ENCODE peak calls at places on chromosome 20, in seven cellular contexts. F is IMR-90, Z is spleen, U is PC-9, C is AG09309, B is bronchial epithelial cell, G is tibial artery. O is an unnamed sample.

GRCh38 chr20:15287331-15287730 is 949.9 kb upstream of the FLRT3 start:
- DNase-seq in B (no peak), U (no peak), Z (no peak), G (no peak), C (no peak), F (no peak), O (no peak)

GRCh38 chr20:43379239-43379917 is 78.3 kb upstream of the SRSF6 start:
- DNase-seq in C (peak; percentile 77), F (peak; percentile 96), B (peak; percentile 45), U (no peak), Z (no peak), G (no peak), O (peak; percentile 95)

GRCh38 chr20:58696411-58696961 is 3.9 kb downstream of the NPEPL1 start:
- DNase-seq in B (no peak), F (no peak), Z (peak; percentile 53), C (no peak), G (no peak), U (no peak), O (no peak)

GRCh38 chr20:16710781-16711180 is 19.0 kb upstream of the SNRPB2 start:
- DNase-seq in U (no peak), Z (no peak), B (no peak), G (no peak), C (no peak), F (no peak), O (no peak)

GRCh38 chr20:5451643-5452210 is 135.0 kb upstream of the PROKR2 start:
- DNase-seq in B (no peak), G (no peak), C (no peak), U (no peak), F (no peak), Z (no peak), O (no peak)

GRCh38 chr20:208937-209566 is 18.0 kb upstream of the DEFB129 start:
- DNase-seq in U (peak; percentile 37), Z (no peak), C (peak; percentile 42), G (no peak), F (peak; percentile 79), B (peak; percentile 76), O (peak; percentile 80)

GRCh38 chr20:50632701-50633100 is 58.6 kb downstream of the RIPOR3 start:
- DNase-seq in C (no peak), Z (no peak), G (no peak), U (no peak), F (no peak), B (no peak), O (no peak)

GRCh38 chr20:47814632-47815415 is 29.5 kb upstream of the SULF2 start:
- DNase-seq in G (no peak), Z (peak; percentile 50), U (no peak), B (no peak), C (no peak), F (no peak), O (no peak)

GRCh38 chr20:34938466-34939163 is 17.0 kb downstream of the GSS start:
- DNase-seq in U (no peak), C (no peak), F (no peak), Z (no peak), B (no peak), G (peak; percentile 62), O (no peak)

GRCh38 chr20:35279040-35279439 is 1.1 kb upstream of the MMP24OS start:
- DNase-seq in U (no peak), C (no peak), G (no peak), B (peak; percentile 35), F (peak; percentile 27), Z (no peak), O (no peak)

GRCh38 chr20:50804453-50805348 is 9.8 kb downstream of the BCAS4 start:
- DNase-seq in Z (no peak), U (no peak), F (no peak), B (no peak), C (no peak), G (no peak), O (no peak)

GRCh38 chr20:6769953-6770831 is 2.7 kb downstream of the BMP2 start:
- DNase-seq in C (no peak), B (no peak), U (no peak), F (no peak), G (peak; percentile 29), Z (peak; percentile 84), O (peak; percentile 62)

GRCh38 chr20:43458422-43458924 is 777 bp downstream of the SRSF6 start:
- DNase-seq in G (no peak), C (no peak), B (no peak), U (no peak), Z (no peak), F (peak; percentile 21), O (peak; percentile 27)

GRCh38 chr20:63837475-63837874 is 6.4 kb upstream of the ZBTB46 start:
- DNase-seq in C (no peak), B (peak; percentile 38), F (no peak), G (no peak), Z (no peak), U (no peak), O (no peak)

GRCh38 chr20:47146703-47147102 is 209.8 kb downstream of the ZMYND8 start:
- DNase-seq in G (no peak), U (peak; percentile 98), F (peak; percentile 73), Z (no peak), B (no peak), C (peak; percentile 59), O (peak; percentile 43)

GRCh38 chr20:43525016-43525415 is 17.5 kb downstream of the L3MBTL1 start:
- DNase-seq in C (no peak), G (no peak), U (no peak), B (no peak), F (no peak), Z (no peak), O (no peak)

GRCh38 chr20:2446845-2447244 is 23.7 kb downstream of the SNRPB start:
- DNase-seq in F (no peak), U (no peak), Z (no peak), C (no peak), G (no peak), B (no peak), O (no peak)

GRCh38 chr20:63854069-63854765 is 7.1 kb upstream of the ABHD16B start:
- DNase-seq in F (no peak), U (no peak), Z (peak; percentile 79), B (no peak), G (no peak), C (no peak), O (no peak)

GRCh38 chr20:33919653-33920052 is 74.1 kb upstream of the RALY start:
- DNase-seq in G (no peak), Z (no peak), F (no peak), C (no peak), B (no peak), U (no peak), O (no peak)

GRCh38 chr20:37364927-37365272 is 19.0 kb downstream of the SRC start:
- DNase-seq in C (no peak), Z (no peak), B (no peak), G (no peak), F (no peak), U (no peak), O (no peak)

GRCh38 chr20:57480444-57481152 is 44.3 kb downstream of the CTCFL start:
- DNase-seq in B (no peak), F (no peak), U (no peak), G (no peak), Z (peak; percentile 86), C (no peak), O (no peak)

GRCh38 chr20:63924241-63924640 is 29.3 kb downstream of the DNAJC5 start:
- DNase-seq in U (no peak), Z (no peak), F (no peak), C (no peak), G (no peak), B (no peak), O (no peak)

GRCh38 chr20:3733119-3733995 is 872 bp downstream of the HSPA12B start:
- DNase-seq in F (no peak), G (no peak), B (no peak), Z (peak; percentile 69), U (no peak), C (no peak), O (no peak)

GRCh38 chr20:3731944-3732326 is 550 bp upstream of the HSPA12B start:
- DNase-seq in Z (peak; percentile 62), G (no peak), U (no peak), F (no peak), C (no peak), B (no peak), O (no peak)

GRCh38 chr20:3732327-3733118 is at the start of gene HSPA12B:
- DNase-seq in G (no peak), C (no peak), U (no peak), B (no peak), F (no peak), Z (peak; percentile 64), O (no peak)

GRCh38 chr20:3735768-3736167 is 3.3 kb downstream of the HSPA12B start:
- DNase-seq in C (no peak), F (no peak), B (no peak), U (no peak), Z (no peak), G (no peak), O (no peak)

GRCh38 chr20:3734111-3734843 is 1.8 kb downstream of the HSPA12B start:
- DNase-seq in U (no peak), F (no peak), Z (peak; percentile 73), G (no peak), C (no peak), B (no peak), O (no peak)
- H3K4me3 ChIP-seq in U (no peak overlapping the region), F (no peak overlapping the region), Z (no peak overlapping the region), G (no peak overlapping the region), C (no peak overlapping the region), B (no peak overlapping the region), O (no peak overlapping the region)

GRCh38 chr20:62624325-62624690 is 18.0 kb upstream of the SLCO4A1 start:
- DNase-seq in G (no peak), Z (peak; percentile 93), U (no peak), C (no peak), B (no peak), F (no peak), O (no peak)
- TF ChIP-seq CTCF in G (no peak), Z (peak; percentile 58), U (peak; percentile 58), C (no peak), B (peak; percentile 3), F (no peak), O (no peak)

DNA sequence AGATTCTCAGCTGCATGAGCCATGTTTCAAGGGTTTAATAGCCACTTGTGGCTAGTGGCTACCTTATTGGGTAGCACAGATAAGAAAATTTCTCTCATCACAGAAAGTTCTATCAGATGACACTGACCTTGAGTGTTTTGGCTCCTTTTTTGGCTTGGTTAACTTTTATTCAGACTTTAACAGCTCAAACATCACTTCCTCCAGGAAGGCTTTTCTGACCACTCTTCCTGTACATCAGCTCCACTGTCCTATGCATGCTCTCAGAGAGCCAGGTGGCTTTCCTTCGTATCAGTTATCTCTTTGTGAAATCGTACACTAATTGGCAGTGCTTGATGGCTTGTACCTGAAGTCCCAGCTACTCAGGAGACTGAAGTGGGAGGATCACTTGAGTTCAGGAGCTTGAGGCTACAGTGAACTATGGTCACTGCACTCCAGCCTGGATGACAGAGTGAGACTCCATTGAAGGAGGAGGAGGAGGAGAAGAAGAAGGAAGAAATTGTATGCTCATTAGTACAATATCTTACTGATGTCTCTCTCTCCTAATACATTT is 10.7 kb downstream of the MAFB start:
- DNase-seq in B (no peak), U (no peak), C (no peak), Z (no peak), G (no peak), F (no peak), O (no peak)
- H3K4me3 ChIP-seq in B (no peak overlapping the region), U (no peak overlapping the region), C (no peak overlapping the region), Z (no peak overlapping the region), G (no peak overlapping the region), F (no peak overlapping the region), O (no peak overlapping the region)

DNA sequence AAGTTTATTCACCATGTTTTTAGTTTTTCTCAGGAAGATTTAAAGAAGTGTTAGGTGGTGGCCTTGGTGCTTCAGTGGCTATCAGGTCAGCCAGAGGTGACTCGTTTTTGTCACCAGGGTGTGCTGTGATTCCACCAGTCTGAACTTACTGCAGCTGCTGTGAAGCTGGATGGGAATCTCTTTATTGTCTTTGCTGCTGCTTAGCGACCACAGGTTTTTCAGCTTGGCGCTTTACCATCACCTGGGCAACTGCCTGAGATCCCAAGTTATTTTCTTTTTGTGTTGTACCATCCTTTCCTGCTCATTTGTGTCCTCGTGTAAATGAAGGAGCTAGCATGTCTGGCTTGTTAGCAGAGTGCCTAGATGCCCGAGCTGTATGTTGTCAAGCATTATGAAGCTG is 146.9 kb downstream of the MACROD2 start:
- DNase-seq in C (no peak), Z (no peak), F (peak; percentile 19), B (peak; percentile 61), G (no peak), U (peak; percentile 50), O (peak; percentile 78)
- TF ChIP-seq CTCF in C (no peak), Z (no peak), F (peak; percentile 39), B (peak; percentile 71), G (peak; percentile 37), U (peak; percentile 63), O (peak; percentile 66)